ENCODE peak calls at places on chromosomes 7 and 10, in four cellular contexts. N is WTC11, D is A549, Z is GM12878. I is an unnamed sample.

GRCh38 chr10:127906548-127907377 is at the start of gene PTPRE:
- DNase-seq in N (peak), D (peak), Z (no peak), I (peak)

GRCh38 chr7:6536262-6536770 is 14.9 kb downstream of the GRID2IP start:
- DNase-seq in D (no peak), N (peak), Z (no peak), I (no peak)

GRCh38 chr7:20520530-20520929 is 94.9 kb upstream of the ABCB5 start:
- DNase-seq in D (no peak), Z (no peak), N (no peak), I (no peak)

GRCh38 chr10:114320249-114321116 is 81.4 kb downstream of the VWA2 start:
- DNase-seq in Z (no peak), N (no peak), D (peak), I (no peak)

GRCh38 chr10:69866688-69867461 is 65.2 kb downstream of the COL13A1 start:
- DNase-seq in N (peak), Z (no peak), D (no peak), I (no peak)

GRCh38 chr7:147071536-147071935 is 954.9 kb downstream of the CNTNAP2 start:
- DNase-seq in D (no peak), N (no peak), Z (no peak), I (no peak)

GRCh38 chr7:114842551-114843065 is 79.3 kb upstream of the MDFIC start:
- DNase-seq in Z (no peak), N (no peak), D (no peak), I (no peak)

GRCh38 chr7:5773661-5774086 is 7.8 kb downstream of the RNF216 start:
- DNase-seq in N (no peak), D (no peak), Z (no peak), I (peak)

GRCh38 chr7:106757846-106758245 is 96.9 kb upstream of the CCDC71L start:
- DNase-seq in N (no peak), D (no peak), Z (no peak), I (no peak)

GRCh38 chr7:30027065-30027456 is 559 bp upstream of the FKBP14 start:
- DNase-seq in N (no peak), Z (peak), D (peak), I (peak)

GRCh38 chr10:7789390-7789789 is 1.4 kb downstream of the ATP5F1C start:
- DNase-seq in Z (no peak), D (no peak), N (no peak), I (no peak)

GRCh38 chr7:39810710-39811109 is 139.3 kb upstream of the CDK13 start:
- DNase-seq in D (no peak), N (no peak), Z (no peak), I (no peak)

GRCh38 chr7:923108-924041 is 31.1 kb downstream of the ADAP1 start:
- DNase-seq in N (peak), D (no peak), Z (peak), I (peak)

GRCh38 chr7:129688503-129689222 is 77.1 kb downstream of the NRF1 start:
- DNase-seq in Z (no peak), D (no peak), N (no peak), I (no peak)

GRCh38 chr10:117272195-117273076 is 31.5 kb downstream of the SLC18A2 start:
- DNase-seq in N (no peak), Z (no peak), D (no peak), I (peak)

GRCh38 chr10:131429942-131430341 is 118.4 kb upstream of the TCERG1L start:
- DNase-seq in Z (no peak), N (no peak), D (no peak), I (no peak)

GRCh38 chr7:21108182-21108581 is 319.7 kb upstream of the SP4 start:
- DNase-seq in N (no peak), Z (no peak), D (no peak), I (no peak)

GRCh38 chr10:55163388-55163972 is 362.4 kb upstream of the PCDH15 start:
- DNase-seq in D (no peak), N (no peak), Z (no peak), I (no peak)

GRCh38 chr10:100157140-100157539 is 28.7 kb downstream of the ERLIN1 start:
- DNase-seq in N (no peak), Z (no peak), D (no peak), I (no peak)

GRCh38 chr7:9149499-9150082 is 716.2 kb downstream of the NXPH1 start:
- DNase-seq in Z (no peak), D (no peak), N (no peak), I (no peak)

GRCh38 chr10:132248455-132249231 is 59.1 kb downstream of the STK32C start:
- DNase-seq in N (peak), Z (no peak), D (peak), I (peak)

GRCh38 chr7:69395072-69395714 is 203.1 kb upstream of the AUTS2 start:
- DNase-seq in D (no peak), N (no peak), Z (no peak), I (no peak)

GRCh38 chr7:50690541-50691011 is 92.1 kb downstream of the GRB10 start:
- DNase-seq in Z (no peak), N (no peak), D (no peak), I (no peak)

GRCh38 chr10:104255244-104255981 is 721 bp downstream of the GSTO1 start:
- DNase-seq in D (peak), Z (no peak), N (no peak), I (no peak)

GRCh38 chr10:102435529-102436233 is 3.3 kb upstream of the CUEDC2 start:
- DNase-seq in D (no peak), N (peak), Z (no peak), I (peak)

GRCh38 chr10:76764177-76764576 is 873.4 kb downstream of the KCNMA1 start:
- DNase-seq in D (no peak), N (no peak), Z (no peak), I (no peak)

GRCh38 chr7:34138483-34138882 is 233.1 kb downstream of the BMPER start:
- DNase-seq in D (no peak), N (no peak), Z (no peak), I (no peak)

GRCh38 chr7:47451851-47452205 is 130.1 kb downstream of the TNS3 start:
- DNase-seq in D (no peak), N (no peak), Z (no peak), I (no peak)

GRCh38 chr10:84715911-84716310 is 387.5 kb downstream of the CCSER2 start:
- DNase-seq in D (peak), N (peak), Z (no peak), I (peak)

GRCh38 chr7:78760620-78761355 is 692.7 kb downstream of the MAGI2 start:
- DNase-seq in N (no peak), D (no peak), Z (no peak), I (no peak)

GRCh38 chr10:77029684-77030407 is 607.8 kb downstream of the KCNMA1 start:
- DNase-seq in N (no peak), D (no peak), Z (no peak), I (no peak)

GRCh38 chr10:121696854-121697253 is 98.6 kb upstream of the FGFR2 start:
- DNase-seq in Z (no peak), D (peak), N (peak), I (peak)

GRCh38 chr10:67884842-67885680 is 605 bp downstream of the SIRT1 start:
- DNase-seq in N (peak), D (peak), Z (peak), I (peak)

GRCh38 chr10:8790390-8790789 is 735.9 kb downstream of the GATA3 start:
- DNase-seq in Z (no peak), D (no peak), N (no peak), I (no peak)

GRCh38 chr7:156625585-156625984 is 15.0 kb upstream of the RNF32 start:
- DNase-seq in N (no peak), D (no peak), Z (no peak), I (no peak)

GRCh38 chr10:49207113-49207512 is 18.9 kb upstream of the TMEM273 start:
- DNase-seq in Z (no peak), D (no peak), N (no peak), I (no peak)

GRCh38 chr10:109875828-109876821 is 47.2 kb downstream of the XPNPEP1 start:
- DNase-seq in Z (no peak), D (no peak), N (no peak), I (no peak)

GRCh38 chr10:109877546-109877945 is 45.8 kb downstream of the XPNPEP1 start:
- DNase-seq in D (no peak), N (no peak), Z (no peak), I (no peak)

GRCh38 chr10:109880886-109881467 is 42.3 kb downstream of the XPNPEP1 start:
- DNase-seq in D (no peak), N (no peak), Z (no peak), I (no peak)

GRCh38 chr10:109871476-109871875 is 51.8 kb downstream of the XPNPEP1 start:
- DNase-seq in Z (no peak), D (no peak), N (no peak), I (no peak)

DNA sequence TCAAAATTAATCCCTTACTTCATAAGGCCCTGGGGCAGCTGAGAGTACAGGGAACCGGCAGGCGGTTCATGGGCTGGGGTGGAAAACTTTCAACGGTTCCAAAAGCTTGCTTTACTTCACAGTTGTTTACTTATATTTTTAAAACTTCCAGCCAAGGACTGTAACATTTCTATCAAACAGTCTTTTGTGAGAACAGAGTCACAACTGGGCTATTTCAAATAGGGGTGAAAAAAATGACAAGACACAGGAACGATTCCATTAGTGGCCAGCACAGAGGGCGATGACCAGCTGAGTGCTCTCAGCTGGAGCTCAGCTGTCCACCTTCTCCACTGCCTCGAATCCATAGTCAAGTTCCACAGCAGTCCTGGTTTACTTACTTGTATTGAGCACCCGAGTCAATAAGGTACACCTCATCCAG is 48.2 kb downstream of the XPNPEP1 start:
- DNase-seq in N (no peak), D (no peak), Z (no peak), I (no peak)
- TF ChIP-seq ESRRA in N (no peak), D (no peak), Z (no peak), I (no peak)

DNA sequence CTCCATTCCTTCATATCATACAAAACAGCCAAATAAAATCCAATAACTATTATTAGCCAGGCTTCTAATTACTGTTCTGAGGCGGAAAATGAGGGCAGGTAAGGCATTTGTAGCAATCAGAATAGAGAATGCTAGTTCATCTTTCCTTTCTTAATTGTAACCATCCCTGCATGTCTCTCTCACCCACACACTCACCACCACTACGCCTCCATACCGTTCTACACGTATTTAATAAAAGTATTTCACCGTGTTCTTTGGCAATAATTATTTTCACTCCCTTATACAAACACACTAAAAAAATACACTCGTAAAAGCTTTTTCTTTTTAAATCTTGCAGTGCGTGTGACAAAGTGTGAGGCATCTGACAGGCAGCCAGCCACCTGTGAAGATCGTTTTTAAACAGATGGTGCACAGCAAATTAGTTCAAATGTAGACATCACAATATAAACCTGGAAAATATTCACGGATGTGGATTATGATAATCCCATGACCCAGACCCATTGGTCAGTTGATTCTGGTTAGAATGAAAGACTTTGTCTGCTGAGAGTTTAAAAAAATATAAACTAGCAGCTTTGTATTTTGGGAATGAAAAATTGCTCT is 653.6 kb downstream of the REEP3 start:
- DNase-seq in D (no peak), N (no peak), Z (no peak), I (no peak)
- TF ChIP-seq ESRRA in D (no peak), N (no peak), Z (no peak), I (no peak)

GRCh38 chr7:121133444-121133843 is 144.9 kb downstream of the CPED1 start:
- DNase-seq in Z (no peak), D (no peak), N (no peak), I (no peak)

GRCh38 chr7:121139427-121139826 is 150.9 kb downstream of the CPED1 start:
- DNase-seq in N (no peak), D (no peak), Z (no peak), I (no peak)

GRCh38 chr7:121137580-121137979 is 149.1 kb downstream of the CPED1 start:
- DNase-seq in D (no peak), N (no peak), Z (no peak), I (no peak)

GRCh38 chr7:121140790-121141189 is 152.3 kb downstream of the CPED1 start:
- DNase-seq in D (no peak), Z (no peak), N (no peak), I (no peak)

GRCh38 chr7:121138262-121138933 is 149.9 kb downstream of the CPED1 start:
- DNase-seq in Z (peak), N (no peak), D (no peak), I (no peak)
- TF ChIP-seq ESRRA in Z (no peak), N (no peak), D (no peak), I (peak)

GRCh38 chr10:97828721-97829120 is 20.9 kb upstream of the GOLGA7B start:
- DNase-seq in N (no peak), D (no peak), Z (no peak), I (no peak)

GRCh38 chr10:97825020-97825739 is 24.5 kb upstream of the GOLGA7B start:
- DNase-seq in D (no peak), Z (no peak), N (no peak), I (no peak)

GRCh38 chr10:97830064-97830463 is 19.6 kb upstream of the GOLGA7B start:
- DNase-seq in D (no peak), Z (no peak), N (no peak), I (no peak)

GRCh38 chr10:97826892-97827291 is 22.8 kb upstream of the GOLGA7B start:
- DNase-seq in Z (no peak), D (no peak), N (no peak), I (no peak)

GRCh38 chr10:97827778-97828291 is 21.8 kb upstream of the GOLGA7B start:
- DNase-seq in N (no peak), D (no peak), Z (no peak), I (no peak)
- TF ChIP-seq ESRRA in N (no peak), D (no peak), Z (no peak), I (no peak)

DNA sequence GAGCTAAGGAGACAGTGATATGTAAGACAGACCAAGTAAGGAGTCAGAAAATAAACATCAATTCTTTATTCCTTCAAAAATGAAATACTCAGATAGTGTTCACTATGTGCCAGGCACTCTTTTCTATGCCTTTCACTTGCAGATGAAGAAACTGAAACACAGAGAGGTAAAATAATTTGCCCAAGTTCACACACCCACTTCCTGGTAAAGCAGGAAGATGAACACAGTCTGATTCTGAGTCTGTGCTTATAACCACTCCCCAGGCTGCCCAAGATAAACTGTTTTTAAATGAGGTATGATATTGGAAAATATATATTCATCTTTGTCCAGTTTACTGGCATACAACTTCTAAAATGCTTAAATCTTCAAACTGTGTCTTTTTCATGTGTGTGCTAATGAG is 294.4 kb upstream of the NPVF start:
- DNase-seq in Z (no peak), D (no peak), N (no peak), I (no peak)
- TF ChIP-seq ESRRA in Z (no peak), D (no peak), N (no peak), I (no peak)

GRCh38 chr7:116317907-116318306 is 107.6 kb downstream of the TES start:
- DNase-seq in Z (no peak), N (no peak), D (no peak), I (no peak)
- TF ChIP-seq ESRRA in Z (no peak), N (no peak), D (no peak), I (no peak)

DNA sequence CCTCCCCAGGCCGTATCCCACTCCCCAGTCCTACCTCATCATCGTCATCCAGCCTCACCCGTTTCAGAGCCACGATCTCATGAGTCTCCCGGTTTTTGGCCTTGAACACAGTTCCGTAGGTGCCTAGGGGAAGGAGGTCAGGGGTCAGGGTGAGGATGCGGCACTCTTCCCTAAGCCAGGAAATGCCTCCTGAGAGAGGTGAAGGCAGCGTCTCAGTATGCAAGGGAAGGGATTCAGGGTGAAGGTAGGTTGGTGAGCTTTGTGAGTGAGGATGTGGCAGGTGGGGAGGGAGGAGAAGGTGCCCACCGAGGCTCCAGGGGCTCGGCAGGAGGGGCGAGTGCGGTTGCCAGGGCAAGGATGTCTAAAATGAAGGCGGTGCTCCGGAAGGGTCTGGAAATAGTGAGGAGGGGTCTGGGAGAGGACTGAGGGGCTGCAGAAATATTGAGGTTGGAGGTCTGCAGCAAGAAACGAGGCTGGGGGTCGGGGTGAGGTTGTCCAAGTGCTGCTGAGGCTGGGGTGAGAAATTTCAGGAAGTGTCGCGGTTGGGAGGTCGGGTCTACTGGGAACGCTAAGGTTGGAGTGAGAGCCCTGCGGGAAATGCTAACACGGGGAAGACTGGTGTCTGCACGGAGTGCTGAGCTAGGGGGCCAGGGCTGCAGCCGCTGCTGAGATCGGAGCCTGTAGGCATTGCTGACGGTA is 510 bp downstream of the CDK5 start:
- DNase-seq in Z (no peak), D (peak), N (no peak), I (peak)
- TF ChIP-seq ESRRA in Z (no peak), D (no peak), N (no peak), I (no peak)

DNA sequence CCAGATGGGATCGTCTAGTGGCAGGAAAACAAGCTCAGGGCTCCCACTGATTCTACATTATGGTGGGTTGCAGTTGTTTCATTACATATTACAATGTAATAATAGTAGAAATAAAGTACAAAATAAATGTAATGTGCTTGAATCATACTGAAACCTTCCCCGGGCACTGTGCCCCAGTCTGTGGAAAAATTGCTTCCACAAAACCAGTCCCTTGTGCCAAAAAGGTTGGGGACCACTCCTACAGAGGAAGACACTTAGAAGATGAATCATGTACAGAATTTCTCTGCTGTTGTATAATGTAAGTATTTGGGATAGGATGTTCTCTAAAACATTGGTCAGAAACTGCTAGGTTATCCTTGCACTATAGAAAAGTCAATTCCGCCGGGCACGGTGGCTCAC is 11.3 kb upstream of the PHYH start:
- DNase-seq in Z (no peak), N (no peak), D (no peak), I (no peak)
- TF ChIP-seq ESRRA in Z (no peak), N (no peak), D (no peak), I (no peak)

GRCh38 chr7:134959810-134960209 is 26.5 kb upstream of the AGBL3 start:
- DNase-seq in N (no peak), D (no peak), Z (no peak), I (no peak)
- TF ChIP-seq ESRRA in N (no peak), D (no peak), Z (no peak), I (no peak)